ENCODE peak calls at places on chromosomes 11 and 22, in four cellular contexts. R is thoracic aorta, I is astrocyte of the spinal cord, Q is A549. D is an unnamed sample.

GRCh38 chr11:62805991-62806441 is 776 bp upstream of the NXF1 start:
- DNase-seq in R (no peak), I (peak), Q (no peak), D (no peak)

GRCh38 chr11:108790501-108791299 is 125.8 kb downstream of the DDX10 start:
- DNase-seq in R (no peak), I (no peak), Q (no peak), D (no peak)

GRCh38 chr11:4038973-4039372 is 55.6 kb upstream of the RRM1 start:
- DNase-seq in R (no peak), I (peak), Q (no peak), D (no peak)

GRCh38 chr22:22185217-22185616 is 59.4 kb upstream of the VPREB1 start:
- DNase-seq in R (no peak), I (no peak), Q (no peak), D (no peak)

GRCh38 chr11:133181672-133182071 is 350.6 kb downstream of the OPCML start:
- DNase-seq in R (no peak), I (no peak), Q (no peak), D (no peak)

GRCh38 chr22:50583294-50583865 is 731 bp upstream of the CHKB start:
- DNase-seq in R (no peak), I (no peak), Q (no peak), D (no peak)

GRCh38 chr22:33210129-33210784 is 152.1 kb upstream of the SYN3 start:
- DNase-seq in R (no peak), I (peak), Q (peak), D (no peak)

GRCh38 chr11:45850446-45850845 is 3.2 kb downstream of the CRY2 start:
- DNase-seq in R (no peak), I (peak), Q (no peak), D (no peak)

GRCh38 chr11:118202599-118203422 is 22.0 kb downstream of the JAML start:
- DNase-seq in R (no peak), I (no peak), Q (no peak), D (no peak)

GRCh38 chr11:120746395-120746794 is 234.8 kb downstream of the GRIK4 start:
- DNase-seq in R (no peak), I (no peak), Q (no peak), D (no peak)

GRCh38 chr11:134331565-134332188 is at the start of gene GLB1L2:
- DNase-seq in R (no peak), I (no peak), Q (peak), D (no peak)

GRCh38 chr11:111454561-111455192 is 57.5 kb downstream of the BTG4 start:
- DNase-seq in R (no peak), I (peak), Q (peak), D (no peak)
- TF ChIP-seq CTCF in R (no peak), I (peak), Q (peak), D (peak)

DNA sequence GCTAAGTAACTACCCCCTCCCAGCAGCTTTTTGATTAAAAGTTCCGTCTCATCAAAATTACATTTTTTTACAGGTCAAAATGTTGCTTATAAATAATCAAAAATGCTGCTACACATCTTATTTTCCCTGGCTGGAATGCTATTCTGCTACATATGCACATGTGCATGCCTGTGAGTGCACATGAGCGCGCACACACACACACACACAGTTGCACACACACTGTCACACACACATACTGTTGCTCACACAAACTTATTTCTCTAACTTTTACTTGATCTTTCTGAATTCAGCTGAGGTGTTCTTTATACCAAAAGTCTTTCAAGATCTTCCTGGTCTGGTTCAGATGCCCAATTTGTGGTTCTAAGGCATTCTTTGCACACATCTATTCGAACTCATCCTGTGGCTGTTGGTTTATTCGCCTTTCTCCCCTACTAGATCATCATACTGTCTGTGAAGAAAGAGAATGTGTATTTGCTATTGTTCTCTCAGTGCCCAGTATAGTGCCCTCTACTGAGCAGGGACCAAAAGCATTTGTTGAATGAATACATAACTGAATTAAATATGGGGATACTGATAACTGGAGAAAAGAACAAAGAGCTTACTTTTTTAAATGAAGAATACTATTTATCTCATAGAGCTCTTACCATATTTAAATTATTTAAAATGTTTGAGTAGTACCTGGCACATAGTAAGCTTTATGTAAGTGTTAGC is 68.1 kb upstream of the CCDC179 start:
- DNase-seq in R (no peak), I (no peak), Q (peak), D (no peak)
- TF ChIP-seq CTCF in R (no peak), I (peak), Q (no peak), D (no peak)

GRCh38 chr11:12824281-12825041 is 150.2 kb downstream of the TEAD1 start:
- DNase-seq in R (no peak), I (no peak), Q (no peak), D (no peak)
- TF ChIP-seq CTCF in R (no peak), I (no peak), Q (no peak), D (no peak)

DNA sequence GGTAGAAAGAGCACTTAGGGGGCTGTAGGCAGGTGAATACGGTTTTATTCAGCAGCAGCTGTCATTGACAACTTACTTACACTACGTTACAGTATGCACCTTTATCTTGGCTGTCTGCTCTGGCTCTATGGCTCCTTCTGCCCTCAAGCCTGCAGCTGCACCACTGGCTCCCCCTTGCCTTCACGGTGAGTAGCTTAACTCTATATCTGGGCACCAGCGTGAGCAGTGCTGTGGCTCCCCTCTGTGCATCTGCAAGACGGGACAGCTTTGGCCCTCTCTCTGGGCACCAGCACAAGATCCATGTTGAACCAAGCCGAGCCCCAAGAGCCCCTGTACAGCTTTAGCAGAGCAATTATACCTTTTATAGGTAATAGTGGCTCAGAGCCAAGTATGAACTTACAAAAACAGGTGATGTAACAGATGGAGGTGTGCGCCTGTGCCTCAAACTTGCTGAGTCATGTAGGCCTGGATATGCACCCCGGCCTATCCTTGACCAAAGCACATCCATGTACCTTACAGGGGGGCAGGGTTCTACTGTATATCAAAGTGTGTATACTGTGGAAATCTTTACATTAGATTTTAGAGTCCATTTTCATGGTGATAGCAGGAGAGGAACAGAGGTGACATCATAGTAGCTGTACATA is 96.9 kb upstream of the CTSC start:
- DNase-seq in R (no peak), I (no peak), Q (peak), D (no peak)
- TF ChIP-seq CTCF in R (no peak), I (no peak), Q (no peak), D (no peak)

GRCh38 chr11:708511-708910 is 2.5 kb downstream of the EPS8L2 start:
- DNase-seq in R (no peak), I (no peak), Q (no peak), D (no peak)

GRCh38 chr11:706439-706956 is 467 bp downstream of the EPS8L2 start:
- DNase-seq in R (no peak), I (peak), Q (peak), D (no peak)

GRCh38 chr11:705646-706438 is at the start of gene EPS8L2:
- DNase-seq in R (no peak), I (no peak), Q (peak), D (no peak)

GRCh38 chr11:707817-708420 is 1.9 kb downstream of the EPS8L2 start:
- DNase-seq in R (no peak), I (no peak), Q (no peak), D (no peak)

GRCh38 chr11:706957-707816 is 1.2 kb downstream of the EPS8L2 start:
- DNase-seq in R (no peak), I (peak), Q (peak), D (no peak)
- TF ChIP-seq CTCF in R (peak), I (peak), Q (no peak), D (no peak)

GRCh38 chr22:17171016-17171312 is 11.9 kb upstream of the HDHD5 start:
- DNase-seq in R (no peak), I (no peak), Q (no peak), D (no peak)
- TF ChIP-seq CTCF in R (no peak), I (peak), Q (no peak), D (no peak)

GRCh38 chr11:74842967-74843366 is 94.3 kb downstream of the RNF169 start:
- DNase-seq in R (no peak), I (no peak), Q (no peak), D (no peak)
- TF ChIP-seq CTCF in R (no peak), I (peak), Q (no peak), D (no peak)

D was measured in CD14-positive monocyte.